ENCODE peak calls at places on chromosomes 3 and 15, in six cellular contexts. Y is SJSA1; M is CD8-positive, alpha-beta memory T cell; Z is heart left ventricle; R is heart right ventricle; U is uterus. C is an unnamed sample.
A peak's percentile ranks its signal among the peaks of the same experiment; 100 is the strongest.

GRCh38 chr3:185089343-185089742 is 63.5 kb downstream of the C3orf70 start:
- DNase-seq in Y (no peak), M (no peak), Z (no peak), R (no peak), U (no peak), C (no peak)

GRCh38 chr3:133038089-133038730 is at the start of gene TMEM108:
- DNase-seq in Y (peak; percentile 9), M (no peak), Z (peak; percentile 81), R (peak; percentile 73), U (peak; percentile 72), C (peak; percentile 64)

GRCh38 chr3:197216169-197216860 is 82.1 kb downstream of the DLG1 start:
- DNase-seq in Y (no peak), M (no peak), Z (no peak), R (no peak), U (no peak), C (no peak)

GRCh38 chr15:69253156-69253555 is 45.6 kb upstream of the PAQR5 start:
- DNase-seq in Y (peak; percentile 88), M (no peak), Z (peak; percentile 48), R (peak; percentile 17), U (no peak), C (no peak)

GRCh38 chr3:102124301-102125158 is 275.2 kb downstream of the NFKBIZ start:
- DNase-seq in Y (no peak), M (no peak), Z (no peak), R (no peak), U (no peak), C (no peak)

GRCh38 chr3:100463002-100463401 is 29.4 kb upstream of the TMEM45A start:
- DNase-seq in Y (peak; percentile 32), M (no peak), Z (no peak), R (peak; percentile 35), U (peak; percentile 45), C (peak; percentile 49)

GRCh38 chr3:10763248-10763620 is 52.8 kb upstream of the SLC6A11 start:
- DNase-seq in Y (no peak), M (no peak), Z (no peak), R (no peak), U (no peak), C (no peak)

GRCh38 chr3:88195951-88196434 is 46.2 kb downstream of the C3orf38 start:
- DNase-seq in Y (peak; percentile 5), M (no peak), Z (no peak), R (no peak), U (no peak), C (no peak)

GRCh38 chr3:96266395-96267187 is 547.8 kb upstream of the EPHA6 start:
- DNase-seq in Y (no peak), M (no peak), Z (no peak), R (no peak), U (no peak), C (no peak)

GRCh38 chr3:66441124-66441523 is 59.7 kb downstream of the LRIG1 start:
- DNase-seq in Y (peak; percentile 63), M (no peak), Z (no peak), R (no peak), U (no peak), C (no peak)

GRCh38 chr15:58555168-58556027 is 123.6 kb downstream of the LIPC start:
- DNase-seq in Y (no peak), M (no peak), Z (no peak), R (no peak), U (no peak), C (peak; percentile 47)

GRCh38 chr3:123535580-123535979 is 49.3 kb downstream of the HACD2 start:
- DNase-seq in Y (peak; percentile 20), M (no peak), Z (no peak), R (no peak), U (no peak), C (no peak)

GRCh38 chr3:80586338-80586737 is 818.5 kb upstream of the ROBO1 start:
- DNase-seq in Y (no peak), M (no peak), Z (no peak), R (no peak), U (no peak), C (no peak)

GRCh38 chr15:52857471-52857870 is 67.3 kb upstream of the ONECUT1 start:
- DNase-seq in Y (no peak), M (no peak), Z (no peak), R (no peak), U (no peak), C (no peak)

GRCh38 chr15:52251144-52251860 is 44.3 kb downstream of the MYO5C start:
- DNase-seq in Y (no peak), M (no peak), Z (no peak), R (no peak), U (no peak), C (no peak)

GRCh38 chr3:152403632-152404066 is 134.9 kb downstream of the MBNL1 start:
- DNase-seq in Y (no peak), M (no peak), Z (peak; percentile 84), R (peak; percentile 81), U (peak; percentile 58), C (no peak)

GRCh38 chr3:194995922-194996321 is 275.0 kb downstream of the XXYLT1 start:
- DNase-seq in Y (no peak), M (no peak), Z (no peak), R (no peak), U (no peak), C (no peak)

GRCh38 chr15:92665100-92665555 is 9.6 kb upstream of the FAM174B start:
- DNase-seq in Y (no peak), M (no peak), Z (no peak), R (no peak), U (no peak), C (no peak)

GRCh38 chr15:75695206-75695605 is 17.4 kb downstream of the CSPG4 start:
- DNase-seq in Y (no peak), M (no peak), Z (no peak), R (no peak), U (no peak), C (no peak)

GRCh38 chr3:52444860-52445793 is at the start of gene SEMA3G:
- DNase-seq in Y (peak; percentile 24), M (peak; percentile 59), Z (peak; percentile 84), R (peak; percentile 78), U (no peak), C (peak; percentile 83)

GRCh38 chr3:150449169-150449721 is 41.1 kb downstream of the TSC22D2 start:
- DNase-seq in Y (peak; percentile 89), M (no peak), Z (no peak), R (no peak), U (no peak), C (no peak)

GRCh38 chr3:12522721-12523120 is 22.6 kb downstream of the MKRN2OS start:
- DNase-seq in Y (no peak), M (no peak), Z (peak; percentile 81), R (peak; percentile 49), U (no peak), C (no peak)

GRCh38 chr15:56934269-56934668 is 15.8 kb downstream of the TCF12 start:
- DNase-seq in Y (no peak), M (no peak), Z (no peak), R (no peak), U (no peak), C (no peak)

GRCh38 chr15:36053746-36054145 is 507.8 kb upstream of the DPH6 start:
- DNase-seq in Y (no peak), M (no peak), Z (no peak), R (no peak), U (no peak), C (no peak)

GRCh38 chr3:158837232-158837631 is 35.4 kb downstream of the MFSD1 start:
- DNase-seq in Y (no peak), M (no peak), Z (no peak), R (no peak), U (no peak), C (no peak)

GRCh38 chr3:129428382-129429079 is at the start of gene EFCAB12:
- DNase-seq in Y (peak; percentile 74), M (peak; percentile 89), Z (peak; percentile 96), R (peak; percentile 96), U (peak; percentile 96), C (peak; percentile 97)

GRCh38 chr3:129429597-129429996 is 1.2 kb upstream of the EFCAB12 start:
- DNase-seq in Y (no peak), M (no peak), Z (no peak), R (no peak), U (no peak), C (no peak)

GRCh38 chr3:129428020-129428381 is 435 bp downstream of the EFCAB12 start:
- DNase-seq in Y (no peak), M (no peak), Z (no peak), R (no peak), U (no peak), C (no peak)

GRCh38 chr3:129432036-129432435 is 3.6 kb upstream of the EFCAB12 start:
- DNase-seq in Y (no peak), M (no peak), Z (no peak), R (no peak), U (no peak), C (no peak)

DNA sequence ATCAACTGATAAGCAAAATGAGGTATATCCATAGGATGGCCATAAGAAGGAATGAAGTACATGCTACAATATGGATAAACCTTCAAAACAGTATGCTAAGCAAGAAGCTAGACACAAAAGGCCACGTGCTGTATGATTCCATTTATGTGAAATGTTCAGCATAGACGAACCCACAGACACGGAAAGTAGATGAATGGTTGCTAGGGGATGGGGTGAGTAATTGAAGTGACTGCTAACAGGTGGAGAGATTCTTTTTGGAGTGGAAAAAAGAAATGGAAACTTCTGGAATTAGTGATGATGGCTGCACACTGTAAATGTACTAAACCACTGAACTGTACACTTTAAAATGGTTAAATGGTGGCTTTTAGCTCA is 630 bp upstream of the EFCAB12 start:
- DNase-seq in Y (no peak), M (no peak), Z (no peak), R (no peak), U (no peak), C (no peak)
- H3K4me1 ChIP-seq in Y (peaks cover 13% of the 10 kb centered on the region), M (peaks cover 7% of the 10 kb centered on the region), Z (peaks cover 14% of the 10 kb centered on the region), R (peaks cover 14% of the 10 kb centered on the region), U (peaks cover 6% of the 10 kb centered on the region), C (peaks cover 5% of the 10 kb centered on the region)

DNA sequence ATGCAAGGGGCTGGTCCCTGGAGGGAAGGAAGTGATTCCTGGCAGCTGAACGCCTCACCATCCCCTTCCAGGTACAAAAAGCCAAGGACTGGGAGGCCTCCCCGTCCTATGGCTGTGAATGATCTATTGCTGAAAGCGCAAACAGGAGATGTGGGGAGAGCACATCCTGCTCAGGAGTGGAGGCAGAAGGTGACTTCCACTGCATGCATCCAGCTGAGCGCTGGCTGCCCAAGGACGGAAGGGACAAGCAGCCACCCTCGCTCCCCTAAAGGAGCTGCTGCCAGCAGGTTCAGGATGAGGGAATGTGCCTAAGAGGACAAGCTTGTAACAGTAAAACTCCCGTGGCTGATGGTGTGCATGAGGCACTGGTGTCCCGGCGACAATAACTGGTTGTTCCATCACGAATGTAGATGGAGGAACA is 41.4 kb downstream of the ABTB1 start:
- DNase-seq in Y (no peak), M (no peak), Z (peak; percentile 62), R (peak; percentile 71), U (no peak), C (no peak)
- H3K4me1 ChIP-seq in Y (peaks cover 28% of the 10 kb centered on the region), M (no peaks in the 10 kb centered on the region), Z (peaks cover 96% of the 10 kb centered on the region), R (peaks cover 76% of the 10 kb centered on the region), U (no peaks in the 10 kb centered on the region), C (no peaks in the 10 kb centered on the region)

DNA sequence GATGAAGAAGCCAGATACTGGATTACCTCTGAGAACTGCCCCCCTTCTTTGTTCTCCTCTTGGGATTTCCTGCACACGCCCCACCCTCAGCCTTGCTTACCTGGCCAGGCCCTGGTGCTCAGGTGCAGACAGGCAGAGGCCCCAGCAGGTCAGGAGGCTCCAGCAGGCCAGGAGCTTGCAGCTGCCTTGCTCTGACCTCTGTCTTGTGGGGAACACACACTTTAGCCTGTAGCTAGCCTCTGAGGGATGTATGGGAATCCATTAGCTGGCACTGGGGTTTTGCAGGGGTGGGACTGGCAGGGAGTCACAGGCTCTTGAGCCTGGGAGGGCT is 2.7 kb downstream of the SMAD6 start:
- DNase-seq in Y (no peak), M (no peak), Z (no peak), R (no peak), U (no peak), C (peak; percentile 61)
- H3K4me1 ChIP-seq in Y (peaks cover 68% of the 10 kb centered on the region), M (peaks cover 19% of the 10 kb centered on the region), Z (peaks cover 58% of the 10 kb centered on the region), R (peaks cover 31% of the 10 kb centered on the region), U (peaks cover 11% of the 10 kb centered on the region), C (peaks cover 34% of the 10 kb centered on the region)

GRCh38 chr15:78065973-78066946 is 11.3 kb downstream of the TBC1D2B start:
- DNase-seq in Y (no peak), M (no peak), Z (no peak), R (no peak), U (no peak), C (no peak)
- H3K4me1 ChIP-seq in Y (peaks cover 84% of the 10 kb centered on the region), M (peaks cover 96% of the 10 kb centered on the region), Z (peaks cover 94% of the 10 kb centered on the region), R (peaks cover 53% of the 10 kb centered on the region), U (peaks cover 32% of the 10 kb centered on the region), C (peaks cover 86% of the 10 kb centered on the region)

C was measured in mucosa of descending colon.